ENCODE peak calls at places on chromosomes 7 and 10, in nine cellular contexts. One of them, this sample, is unnamed.

GRCh38 chr7:143385891-143386781 is 5.0 kb downstream of the ZYX start:
- DNase-seq in iris pigment epithelial cell: peak
- DNase-seq in stimulated activated CD4-positive, alpha-beta T cell treated with anti-CD3 and anti-CD28 coated beads, TNF-alpha, amount 100 ng/mL, for 48 hours: no peak
- DNase-seq in SK-N-SH: no peak
- DNase-seq in HEK293T: no peak
- DNase-seq in cardiac fibroblast: peak
- DNase-seq in mesendoderm: no peak
- DNase-seq in T follicular helper cell: no peak
- DNase-seq in AG09309: no peak
- DNase-seq in this sample: no peak

GRCh38 chr7:88339195-88339922 is 32.7 kb upstream of the STEAP4 start:
- DNase-seq in stimulated activated CD4-positive, alpha-beta T cell treated with anti-CD3 and anti-CD28 coated beads, TNF-alpha, amount 100 ng/mL, for 48 hours: no peak
- DNase-seq in cardiac fibroblast: no peak
- DNase-seq in T follicular helper cell: no peak
- DNase-seq in AG09309: no peak
- DNase-seq in HEK293T: no peak
- DNase-seq in SK-N-SH: peak
- DNase-seq in iris pigment epithelial cell: no peak
- DNase-seq in mesendoderm: no peak
- DNase-seq in this sample: no peak

GRCh38 chr10:89632824-89633223 is 12.2 kb downstream of the PANK1 start:
- DNase-seq in T follicular helper cell: no peak
- DNase-seq in SK-N-SH: no peak
- DNase-seq in AG09309: no peak
- DNase-seq in stimulated activated CD4-positive, alpha-beta T cell treated with anti-CD3 and anti-CD28 coated beads, TNF-alpha, amount 100 ng/mL, for 48 hours: no peak
- DNase-seq in cardiac fibroblast: no peak
- DNase-seq in iris pigment epithelial cell: no peak
- DNase-seq in HEK293T: no peak
- DNase-seq in mesendoderm: no peak
- DNase-seq in this sample: no peak

GRCh38 chr10:85919358-85920022 is 447.1 kb downstream of the GRID1 start:
- DNase-seq in cardiac fibroblast: no peak
- DNase-seq in iris pigment epithelial cell: no peak
- DNase-seq in mesendoderm: peak
- DNase-seq in T follicular helper cell: no peak
- DNase-seq in HEK293T: no peak
- DNase-seq in stimulated activated CD4-positive, alpha-beta T cell treated with anti-CD3 and anti-CD28 coated beads, TNF-alpha, amount 100 ng/mL, for 48 hours: no peak
- DNase-seq in SK-N-SH: no peak
- DNase-seq in AG09309: no peak
- DNase-seq in this sample: no peak

GRCh38 chr7:157348548-157348947 is 11.7 kb downstream of the DNAJB6 start:
- DNase-seq in HEK293T: no peak
- DNase-seq in cardiac fibroblast: no peak
- DNase-seq in iris pigment epithelial cell: no peak
- DNase-seq in mesendoderm: no peak
- DNase-seq in SK-N-SH: no peak
- DNase-seq in stimulated activated CD4-positive, alpha-beta T cell treated with anti-CD3 and anti-CD28 coated beads, TNF-alpha, amount 100 ng/mL, for 48 hours: no peak
- DNase-seq in AG09309: no peak
- DNase-seq in T follicular helper cell: no peak
- DNase-seq in this sample: no peak

GRCh38 chr10:96419351-96419750 is 60.5 kb upstream of the OPALIN start:
- DNase-seq in mesendoderm: no peak
- DNase-seq in iris pigment epithelial cell: no peak
- DNase-seq in T follicular helper cell: no peak
- DNase-seq in AG09309: no peak
- DNase-seq in HEK293T: no peak
- DNase-seq in cardiac fibroblast: no peak
- DNase-seq in SK-N-SH: no peak
- DNase-seq in stimulated activated CD4-positive, alpha-beta T cell treated with anti-CD3 and anti-CD28 coated beads, TNF-alpha, amount 100 ng/mL, for 48 hours: no peak
- DNase-seq in this sample: no peak

GRCh38 chr7:158646766-158647474 is 57.7 kb downstream of the NCAPG2 start:
- DNase-seq in AG09309: no peak
- DNase-seq in HEK293T: peak
- DNase-seq in SK-N-SH: peak
- DNase-seq in cardiac fibroblast: no peak
- DNase-seq in iris pigment epithelial cell: peak
- DNase-seq in stimulated activated CD4-positive, alpha-beta T cell treated with anti-CD3 and anti-CD28 coated beads, TNF-alpha, amount 100 ng/mL, for 48 hours: no peak
- DNase-seq in mesendoderm: peak
- DNase-seq in T follicular helper cell: no peak
- DNase-seq in this sample: no peak

GRCh38 chr7:138289864-138290263 is 170.2 kb upstream of the TRIM24 start:
- DNase-seq in HEK293T: no peak
- DNase-seq in mesendoderm: no peak
- DNase-seq in cardiac fibroblast: no peak
- DNase-seq in T follicular helper cell: no peak
- DNase-seq in stimulated activated CD4-positive, alpha-beta T cell treated with anti-CD3 and anti-CD28 coated beads, TNF-alpha, amount 100 ng/mL, for 48 hours: no peak
- DNase-seq in AG09309: no peak
- DNase-seq in SK-N-SH: no peak
- DNase-seq in iris pigment epithelial cell: no peak
- DNase-seq in this sample: no peak

GRCh38 chr7:414681-415560 is 104.7 kb downstream of the PDGFA start:
- DNase-seq in T follicular helper cell: no peak
- DNase-seq in mesendoderm: no peak
- DNase-seq in stimulated activated CD4-positive, alpha-beta T cell treated with anti-CD3 and anti-CD28 coated beads, TNF-alpha, amount 100 ng/mL, for 48 hours: no peak
- DNase-seq in HEK293T: no peak
- DNase-seq in AG09309: no peak
- DNase-seq in SK-N-SH: peak
- DNase-seq in cardiac fibroblast: no peak
- DNase-seq in iris pigment epithelial cell: no peak
- DNase-seq in this sample: no peak

GRCh38 chr7:150401424-150401790 is 22.3 kb downstream of the ZNF775 start:
- DNase-seq in SK-N-SH: no peak
- DNase-seq in iris pigment epithelial cell: no peak
- DNase-seq in T follicular helper cell: no peak
- DNase-seq in stimulated activated CD4-positive, alpha-beta T cell treated with anti-CD3 and anti-CD28 coated beads, TNF-alpha, amount 100 ng/mL, for 48 hours: no peak
- DNase-seq in HEK293T: no peak
- DNase-seq in AG09309: no peak
- DNase-seq in mesendoderm: no peak
- DNase-seq in cardiac fibroblast: no peak
- DNase-seq in this sample: no peak

GRCh38 chr10:114767589-114768393 is 53.8 kb upstream of the FHIP2A start:
- DNase-seq in HEK293T: peak
- DNase-seq in mesendoderm: peak
- DNase-seq in T follicular helper cell: no peak
- DNase-seq in iris pigment epithelial cell: no peak
- DNase-seq in AG09309: no peak
- DNase-seq in SK-N-SH: peak
- DNase-seq in cardiac fibroblast: no peak
- DNase-seq in stimulated activated CD4-positive, alpha-beta T cell treated with anti-CD3 and anti-CD28 coated beads, TNF-alpha, amount 100 ng/mL, for 48 hours: no peak
- DNase-seq in this sample: no peak

GRCh38 chr10:88270061-88270808 is 312.9 kb downstream of the RNLS start:
- DNase-seq in iris pigment epithelial cell: no peak
- DNase-seq in cardiac fibroblast: no peak
- DNase-seq in SK-N-SH: no peak
- DNase-seq in mesendoderm: no peak
- DNase-seq in T follicular helper cell: no peak
- DNase-seq in HEK293T: no peak
- DNase-seq in AG09309: no peak
- DNase-seq in stimulated activated CD4-positive, alpha-beta T cell treated with anti-CD3 and anti-CD28 coated beads, TNF-alpha, amount 100 ng/mL, for 48 hours: no peak
- DNase-seq in this sample: no peak

GRCh38 chr7:68176974-68177373 is 1180.3 kb downstream of the TYW1 start:
- DNase-seq in cardiac fibroblast: peak
- DNase-seq in mesendoderm: peak
- DNase-seq in AG09309: peak
- DNase-seq in stimulated activated CD4-positive, alpha-beta T cell treated with anti-CD3 and anti-CD28 coated beads, TNF-alpha, amount 100 ng/mL, for 48 hours: no peak
- DNase-seq in HEK293T: peak
- DNase-seq in T follicular helper cell: no peak
- DNase-seq in SK-N-SH: peak
- DNase-seq in iris pigment epithelial cell: peak
- DNase-seq in this sample: peak

GRCh38 chr7:130500910-130501309 is 9.0 kb downstream of the MEST start:
- DNase-seq in stimulated activated CD4-positive, alpha-beta T cell treated with anti-CD3 and anti-CD28 coated beads, TNF-alpha, amount 100 ng/mL, for 48 hours: no peak
- DNase-seq in HEK293T: no peak
- DNase-seq in iris pigment epithelial cell: no peak
- DNase-seq in mesendoderm: no peak
- DNase-seq in SK-N-SH: no peak
- DNase-seq in AG09309: no peak
- DNase-seq in T follicular helper cell: no peak
- DNase-seq in cardiac fibroblast: no peak
- DNase-seq in this sample: no peak

GRCh38 chr10:99994801-99995200 is 14.9 kb downstream of the DNMBP start:
- DNase-seq in AG09309: no peak
- DNase-seq in stimulated activated CD4-positive, alpha-beta T cell treated with anti-CD3 and anti-CD28 coated beads, TNF-alpha, amount 100 ng/mL, for 48 hours: no peak
- DNase-seq in mesendoderm: no peak
- DNase-seq in T follicular helper cell: no peak
- DNase-seq in HEK293T: no peak
- DNase-seq in iris pigment epithelial cell: no peak
- DNase-seq in cardiac fibroblast: no peak
- DNase-seq in SK-N-SH: no peak
- DNase-seq in this sample: no peak

GRCh38 chr7:95262875-95263274 is 61.5 kb downstream of the PON1 start:
- DNase-seq in AG09309: no peak
- DNase-seq in cardiac fibroblast: no peak
- DNase-seq in stimulated activated CD4-positive, alpha-beta T cell treated with anti-CD3 and anti-CD28 coated beads, TNF-alpha, amount 100 ng/mL, for 48 hours: no peak
- DNase-seq in HEK293T: no peak
- DNase-seq in SK-N-SH: no peak
- DNase-seq in iris pigment epithelial cell: no peak
- DNase-seq in mesendoderm: peak
- DNase-seq in T follicular helper cell: no peak
- DNase-seq in this sample: no peak

GRCh38 chr10:2225609-2226008 is 488.3 kb upstream of the ADARB2 start:
- DNase-seq in T follicular helper cell: no peak
- DNase-seq in iris pigment epithelial cell: no peak
- DNase-seq in HEK293T: no peak
- DNase-seq in AG09309: no peak
- DNase-seq in cardiac fibroblast: no peak
- DNase-seq in stimulated activated CD4-positive, alpha-beta T cell treated with anti-CD3 and anti-CD28 coated beads, TNF-alpha, amount 100 ng/mL, for 48 hours: no peak
- DNase-seq in SK-N-SH: peak
- DNase-seq in mesendoderm: no peak
- DNase-seq in this sample: no peak

GRCh38 chr7:136000288-136000913 is 23.2 kb upstream of the MTPN start:
- DNase-seq in AG09309: no peak
- DNase-seq in iris pigment epithelial cell: peak
- DNase-seq in T follicular helper cell: no peak
- DNase-seq in cardiac fibroblast: no peak
- DNase-seq in SK-N-SH: no peak
- DNase-seq in HEK293T: no peak
- DNase-seq in mesendoderm: no peak
- DNase-seq in stimulated activated CD4-positive, alpha-beta T cell treated with anti-CD3 and anti-CD28 coated beads, TNF-alpha, amount 100 ng/mL, for 48 hours: no peak
- DNase-seq in this sample: no peak

GRCh38 chr10:98134431-98135221 is at the start of gene R3HCC1L:
- DNase-seq in T follicular helper cell: peak
- DNase-seq in cardiac fibroblast: peak
- DNase-seq in iris pigment epithelial cell: peak
- DNase-seq in HEK293T: peak
- DNase-seq in SK-N-SH: peak
- DNase-seq in AG09309: peak
- DNase-seq in stimulated activated CD4-positive, alpha-beta T cell treated with anti-CD3 and anti-CD28 coated beads, TNF-alpha, amount 100 ng/mL, for 48 hours: peak
- DNase-seq in mesendoderm: peak
- DNase-seq in this sample: peak

This sample was measured in astrocyte of the cerebellum.